ENCODE peak calls at places on chromosomes 12 and 14, in six cellular contexts. G is activated T-cell treated with anti-CD3 and anti-CD28 coated beads, Interleukin-2, amount 50 U/mL, for 48 hours; T is GM12892; A is HCT116; S is RWPE1; B is OCI-LY7. K is an unnamed sample.

GRCh38 chr14:52918486-52918885 is 32.4 kb downstream of the FERMT2 start:
- DNase-seq in B (no peak), G (no peak), A (no peak), T (peak; percentile 10), S (peak; percentile 32), K (peak; percentile 78)

GRCh38 chr12:111076611-111077451 is 156.5 kb upstream of the MYL2 start:
- DNase-seq in S (no peak), A (no peak), B (no peak), G (no peak), T (no peak), K (no peak)

GRCh38 chr14:81991998-81992397 is 458.3 kb upstream of the SEL1L start:
- DNase-seq in T (no peak), B (peak; percentile 20), A (no peak), S (no peak), G (no peak), K (no peak)

GRCh38 chr12:53039851-53040250 is 10.0 kb upstream of the TNS2 start:
- DNase-seq in A (no peak), B (no peak), T (no peak), S (no peak), G (peak; percentile 14), K (no peak)

GRCh38 chr14:76514599-76514998 is 138.7 kb downstream of the ESRRB start:
- DNase-seq in B (peak; percentile 3), G (no peak), A (peak; percentile 48), T (no peak), S (no peak), K (no peak)

GRCh38 chr12:68565391-68565903 is 45.3 kb upstream of the RAP1B start:
- DNase-seq in T (no peak), A (no peak), S (peak; percentile 27), B (no peak), G (no peak), K (peak; percentile 67)

GRCh38 chr12:125890983-125891382 is 825.7 kb downstream of the AACS start:
- DNase-seq in G (no peak), A (no peak), T (no peak), S (no peak), B (no peak), K (no peak)

GRCh38 chr12:50050410-50051280 is 6.8 kb upstream of the ASIC1 start:
- DNase-seq in T (no peak), S (no peak), A (no peak), B (no peak), G (no peak), K (no peak)

GRCh38 chr14:94864421-94865195 is 94.7 kb upstream of the GSC start:
- DNase-seq in S (no peak), G (no peak), B (no peak), T (no peak), A (no peak), K (no peak)

GRCh38 chr14:104428333-104428851 is 151.2 kb upstream of the C14orf180 start:
- DNase-seq in A (no peak), G (no peak), B (no peak), S (no peak), T (no peak), K (no peak)

GRCh38 chr12:71430756-71431155 is 8.8 kb upstream of the LGR5 start:
- DNase-seq in G (no peak), T (no peak), A (no peak), B (no peak), S (no peak), K (no peak)

GRCh38 chr12:120874547-120875245 is 29.5 kb downstream of the SPPL3 start:
- DNase-seq in A (no peak), G (no peak), B (no peak), T (no peak), S (no peak), K (no peak)

GRCh38 chr12:26803552-26803951 is 29.4 kb downstream of the ITPR2 start:
- DNase-seq in S (no peak), B (no peak), A (no peak), T (no peak), G (no peak), K (no peak)

GRCh38 chr12:45948546-45948945 is 41.8 kb downstream of the SCAF11 start:
- DNase-seq in B (no peak), G (no peak), T (no peak), S (no peak), A (no peak), K (no peak)

GRCh38 chr14:78227466-78228077 is 57.4 kb downstream of the NRXN3 start:
- DNase-seq in A (no peak), S (no peak), B (no peak), G (no peak), T (no peak), K (no peak)

GRCh38 chr14:102654298-102654697 is 61.8 kb downstream of the RCOR1 start:
- DNase-seq in S (peak; percentile 37), G (peak; percentile 44), T (no peak), A (no peak), B (no peak), K (no peak)

GRCh38 chr12:15978431-15978950 is 67.4 kb downstream of the DERA start:
- DNase-seq in B (no peak), T (no peak), G (no peak), A (no peak), S (peak; percentile 20), K (no peak)

GRCh38 chr14:89447182-89447970 is 30.3 kb upstream of the FOXN3 start:
- DNase-seq in S (no peak), T (no peak), A (no peak), G (no peak), B (peak; percentile 54), K (no peak)

GRCh38 chr12:105275997-105276760 is 40.2 kb upstream of the APPL2 start:
- DNase-seq in B (peak; percentile 9), S (no peak), T (no peak), A (no peak), G (no peak), K (no peak)

GRCh38 chr12:6277982-6278438 is 32.5 kb upstream of the PLEKHG6 start:
- DNase-seq in S (peak; percentile 34), A (no peak), G (peak; percentile 69), B (no peak), T (no peak), K (no peak)

GRCh38 chr14:94052662-94053061 is 26.5 kb downstream of the OTUB2 start:
- DNase-seq in T (no peak), G (peak; percentile 11), S (no peak), A (no peak), B (no peak), K (no peak)

GRCh38 chr12:49008943-49009342 is 9.6 kb downstream of the PRKAG1 start:
- DNase-seq in G (no peak), A (no peak), S (no peak), B (no peak), T (no peak), K (no peak)

GRCh38 chr12:59283012-59283411 is 312.8 kb upstream of the SLC16A7 start:
- DNase-seq in B (no peak), A (no peak), T (no peak), S (no peak), G (no peak), K (no peak)

GRCh38 chr14:51719970-51720369 is 68.3 kb downstream of the FRMD6 start:
- DNase-seq in B (no peak), T (no peak), A (no peak), S (no peak), G (no peak), K (no peak)

GRCh38 chr12:15088115-15088514 is 115.3 kb downstream of the PDE6H start:
- DNase-seq in S (no peak), B (no peak), G (no peak), A (no peak), T (no peak), K (no peak)

GRCh38 chr14:104694991-104695659 is 5.7 kb downstream of the INF2 start:
- DNase-seq in S (peak; percentile 46), T (no peak), A (no peak), G (peak; percentile 56), B (no peak), K (no peak)

GRCh38 chr14:90517431-90517841 is 120.6 kb downstream of the CALM1 start:
- DNase-seq in B (no peak), S (no peak), A (no peak), G (no peak), T (no peak), K (no peak)

GRCh38 chr12:95547522-95548055 is 3.7 kb downstream of the USP44 start:
- DNase-seq in B (peak; percentile 32), A (no peak), T (no peak), G (no peak), S (no peak), K (no peak)

GRCh38 chr12:96425321-96425720 is 25.1 kb upstream of the CDK17 start:
- DNase-seq in B (no peak), A (no peak), S (peak; percentile 42), T (no peak), G (no peak), K (no peak)

GRCh38 chr14:91380610-91381371 is 36.8 kb downstream of the CCDC88C start:
- DNase-seq in G (no peak), A (no peak), B (peak; percentile 45), T (no peak), S (no peak), K (no peak)

GRCh38 chr14:102882233-102882906 is 40.1 kb upstream of the AMN start:
- DNase-seq in G (peak; percentile 10), T (no peak), B (no peak), S (no peak), A (no peak), K (no peak)

GRCh38 chr12:95218852-95219171 is 1.2 kb downstream of the VEZT start:
- DNase-seq in B (peak; percentile 74), T (no peak), A (no peak), S (no peak), G (peak; percentile 53), K (no peak)

GRCh38 chr12:121803861-121804416 is at the start of gene SETD1B:
- DNase-seq in B (peak; percentile 79), T (no peak), G (peak; percentile 59), A (no peak), S (no peak), K (no peak)

GRCh38 chr14:50647753-50648152 is 20.4 kb downstream of the SAV1 start:
- DNase-seq in A (no peak), T (no peak), B (no peak), G (no peak), S (no peak), K (no peak)

GRCh38 chr14:77014004-77014604 is 14.4 kb downstream of the IRF2BPL start:
- DNase-seq in A (no peak), S (no peak), B (no peak), T (no peak), G (no peak), K (no peak)

GRCh38 chr14:76672123-76672522 is 89.1 kb upstream of the VASH1 start:
- DNase-seq in T (no peak), B (no peak), S (peak; percentile 46), A (no peak), G (no peak), K (no peak)

GRCh38 chr14:24246765-24247212 is 4.4 kb upstream of the TINF2 start:
- DNase-seq in B (peak; percentile 19), S (no peak), G (no peak), A (no peak), T (no peak), K (no peak)

GRCh38 chr14:70709726-70710382 is 68.1 kb downstream of the TTC9 start:
- DNase-seq in T (no peak), A (no peak), S (no peak), G (no peak), B (no peak), K (no peak)

GRCh38 chr12:55706840-55707671 is 648 bp downstream of the ITGA7 start:
- DNase-seq in B (no peak), A (no peak), T (no peak), G (no peak), S (no peak), K (no peak)